ENCODE peak calls at places on chromosomes 6 and 20, in eight cellular contexts. Z, P, B, V, R, C, X and E are unnamed samples.
A peak's percentile ranks its signal among the peaks of the same experiment; 100 is the strongest.

GRCh38 chr6:33191383-33192104 is 723 bp downstream of the COL11A2 start:
- DNase-seq in R (no peak), V (no peak), P (peak; percentile 62), X (no peak), C (no peak), B (no peak), Z (no peak), E (no peak)

GRCh38 chr6:169265486-169266131 is 12.0 kb upstream of the THBS2 start:
- DNase-seq in Z (no peak), R (no peak), B (no peak), C (no peak), P (no peak), V (no peak), X (no peak), E (no peak)

GRCh38 chr6:43924222-43924702 is 154.3 kb downstream of the VEGFA start:
- DNase-seq in X (peak; percentile 24), V (peak; percentile 49), P (no peak), Z (no peak), B (no peak), R (peak; percentile 56), C (no peak), E (no peak)

GRCh38 chr20:49344975-49345374 is 67.1 kb upstream of the ZNFX1 start:
- DNase-seq in B (no peak), Z (peak; percentile 76), P (peak; percentile 82), R (peak; percentile 92), C (peak; percentile 58), X (peak; percentile 94), V (peak; percentile 91), E (no peak)

GRCh38 chr6:161956082-161956481 is 682.2 kb upstream of the AGPAT4 start:
- DNase-seq in V (no peak), B (no peak), P (no peak), Z (no peak), X (no peak), R (no peak), C (no peak), E (no peak)

GRCh38 chr20:57582432-57583288 is 21.8 kb downstream of the PCK1 start:
- DNase-seq in P (no peak), C (peak; percentile 55), R (peak; percentile 64), V (peak; percentile 6), Z (peak; percentile 60), B (no peak), X (peak; percentile 44), E (no peak)

GRCh38 chr6:136657629-136658028 is 107.4 kb upstream of the MAP7 start:
- DNase-seq in C (peak; percentile 36), X (no peak), R (peak; percentile 78), P (no peak), B (no peak), Z (no peak), V (peak; percentile 48), E (no peak)

GRCh38 chr6:117028256-117028655 is 151.2 kb downstream of the RFX6 start:
- DNase-seq in Z (no peak), R (no peak), P (no peak), X (no peak), C (no peak), V (no peak), B (no peak), E (no peak)

GRCh38 chr6:169420912-169421543 is 167.4 kb upstream of the THBS2 start:
- DNase-seq in V (peak; percentile 19), P (no peak), B (no peak), C (no peak), X (peak; percentile 52), Z (no peak), R (peak; percentile 18), E (no peak)

GRCh38 chr20:32482251-32483220 is 102.6 kb downstream of the NOL4L start:
- DNase-seq in C (peak; percentile 42), Z (no peak), B (no peak), X (peak; percentile 38), V (no peak), R (no peak), P (peak; percentile 69), E (no peak)

GRCh38 chr20:32574296-32575226 is 10.6 kb downstream of the NOL4L start:
- DNase-seq in X (peak; percentile 95), R (peak; percentile 88), Z (peak; percentile 54), P (no peak), B (no peak), V (peak; percentile 82), C (peak; percentile 83), E (no peak)

GRCh38 chr6:165729307-165729936 is 66.4 kb upstream of the PDE10A start:
- DNase-seq in Z (no peak), C (peak; percentile 23), B (no peak), P (no peak), X (peak; percentile 56), V (peak; percentile 14), R (peak; percentile 10), E (no peak)

GRCh38 chr6:165791876-165792437 is 128.9 kb upstream of the PDE10A start:
- DNase-seq in X (no peak), P (no peak), V (no peak), B (no peak), R (no peak), Z (no peak), C (no peak), E (no peak)

GRCh38 chr6:134511984-134512383 is 194.1 kb upstream of the SGK1 start:
- DNase-seq in R (no peak), V (no peak), Z (no peak), P (no peak), X (no peak), B (no peak), C (no peak), E (no peak)

GRCh38 chr6:111591901-111592461 is 13.7 kb downstream of the TRAF3IP2 start:
- DNase-seq in V (peak; percentile 89), B (no peak), P (no peak), Z (no peak), R (no peak), C (peak; percentile 79), X (peak; percentile 56), E (no peak)

GRCh38 chr20:62782893-62783278 is 13.4 kb upstream of the MRGBP start:
- DNase-seq in X (peak; percentile 43), R (no peak), B (no peak), P (no peak), Z (no peak), V (no peak), C (no peak), E (no peak)

GRCh38 chr6:167093922-167094432 is 28.9 kb upstream of the CCR6 start:
- DNase-seq in X (peak; percentile 6), B (no peak), R (no peak), Z (no peak), P (peak; percentile 62), C (no peak), V (no peak), E (peak; percentile 80)

GRCh38 chr20:45867811-45868176 is 10.4 kb downstream of the ZSWIM3 start:
- DNase-seq in X (peak; percentile 24), Z (no peak), B (no peak), P (no peak), C (peak; percentile 61), V (peak; percentile 47), R (peak; percentile 81), E (no peak)

GRCh38 chr6:80005406-80005805 is 957 bp downstream of the TTK start:
- DNase-seq in V (no peak), C (no peak), R (no peak), Z (no peak), P (no peak), X (no peak), B (no peak), E (no peak)
- H3K4me3 ChIP-seq in V (peak overlapping the region; percentile 89), C (peak overlapping the region; percentile 94), R (peak overlapping the region; percentile 69), Z (no peak overlapping the region), P (no peak overlapping the region), X (peak overlapping the region; percentile 90), B (peak overlapping the region; percentile 72), E (peak overlapping the region; percentile 77)

GRCh38 chr6:97177905-97178304 is 105.1 kb downstream of the MMS22L start:
- DNase-seq in X (peak; percentile 17), V (no peak), B (no peak), P (no peak), R (peak; percentile 31), Z (no peak), C (no peak), E (no peak)
- TF ChIP-seq CTCF in X (no peak), V (no peak), B (no peak), P (no peak), R (no peak), Z (no peak), C (no peak), E (no peak)

DNA sequence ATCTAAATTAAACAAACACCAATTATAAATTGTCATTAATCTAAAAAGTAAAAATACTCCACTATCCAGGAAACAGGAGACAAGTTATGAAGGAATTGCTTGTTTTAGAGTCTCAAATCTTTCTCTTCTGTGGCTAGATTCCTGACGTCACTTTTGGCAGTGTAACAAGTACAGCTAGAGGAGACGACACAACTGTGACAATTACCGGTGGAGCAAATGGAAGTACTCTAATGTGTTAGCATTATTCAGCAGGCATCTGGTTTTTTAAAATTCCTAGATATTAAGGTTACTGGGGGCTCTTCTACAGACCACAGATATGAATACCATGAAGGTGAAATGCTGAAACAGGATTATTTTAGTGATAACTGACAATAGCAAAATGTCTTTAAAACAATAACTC is 1042.6 kb downstream of the EPHA7 start:
- DNase-seq in X (peak; percentile 1), C (peak; percentile 19), V (no peak), R (peak; percentile 2), P (no peak), Z (no peak), B (no peak), E (no peak)
- H3K4me3 ChIP-seq in X (no peak overlapping the region), C (no peak overlapping the region), V (no peak overlapping the region), R (no peak overlapping the region), P (no peak overlapping the region), Z (no peak overlapping the region), B (no peak overlapping the region), E (no peak overlapping the region)

GRCh38 chr20:38237381-38237780 is 23.2 kb downstream of the KIAA1755 start:
- DNase-seq in B (no peak), Z (no peak), V (no peak), P (no peak), R (no peak), X (no peak), C (no peak), E (no peak)
- TF ChIP-seq CTCF in B (no peak), Z (no peak), V (no peak), P (no peak), R (no peak), X (no peak), C (no peak), E (no peak)

GRCh38 chr20:44599715-44600114 is 17.3 kb downstream of the PKIG start:
- DNase-seq in Z (no peak), B (no peak), X (no peak), C (no peak), P (no peak), V (no peak), R (no peak), E (no peak)
- H3K4me3 ChIP-seq in Z (no peak overlapping the region), B (no peak overlapping the region), X (no peak overlapping the region), C (no peak overlapping the region), P (peak overlapping the region; percentile 9), V (no peak overlapping the region), R (no peak overlapping the region), E (peak overlapping the region; percentile 9)